ENCODE peak calls at places on chromosome 2, in five cellular contexts. C, I, R, U and P are unnamed samples.

GRCh38 chr2:2846379-2847130 is 515.5 kb upstream of the MYT1L start:
- DNase-seq in C (no peak), I (peak), R (no peak), U (peak), P (no peak)

GRCh38 chr2:85935746-85936208 is 47.0 kb upstream of the ST3GAL5 start:
- DNase-seq in C (no peak), I (no peak), R (peak), U (no peak), P (peak)

GRCh38 chr2:160375802-160376469 is 117.7 kb downstream of the RBMS1 start:
- DNase-seq in C (peak), I (no peak), R (no peak), U (no peak), P (peak)

GRCh38 chr2:149112068-149112467 is 73.6 kb downstream of the LYPD6B start:
- DNase-seq in C (no peak), I (no peak), R (no peak), U (no peak), P (no peak)

GRCh38 chr2:70873541-70873940 is 37.9 kb upstream of the CD207 start:
- DNase-seq in C (no peak), I (no peak), R (no peak), U (no peak), P (no peak)

GRCh38 chr2:168246072-168246482 is 1.3 kb downstream of the STK39 start:
- DNase-seq in C (no peak), I (no peak), R (peak), U (peak), P (no peak)

GRCh38 chr2:58976374-58977055 is 735.4 kb upstream of the FANCL start:
- DNase-seq in C (no peak), I (no peak), R (no peak), U (no peak), P (no peak)

GRCh38 chr2:174969091-174969734 is 36.0 kb downstream of the CHN1 start:
- DNase-seq in C (no peak), I (no peak), R (no peak), U (no peak), P (no peak)

GRCh38 chr2:127678991-127679390 is 3.7 kb upstream of the LIMS2 start:
- DNase-seq in C (no peak), I (no peak), R (peak), U (no peak), P (no peak)

GRCh38 chr2:109736177-109736827 is 57.8 kb upstream of the RGPD5 start:
- DNase-seq in C (peak), I (peak), R (peak), U (peak), P (peak)

GRCh38 chr2:27369471-27370025 is 590 bp downstream of the EIF2B4 start:
- DNase-seq in C (no peak), I (peak), R (peak), U (peak), P (peak)

GRCh38 chr2:1564506-1564905 is 151.2 kb downstream of the TPO start:
- DNase-seq in C (no peak), I (no peak), R (no peak), U (no peak), P (no peak)

GRCh38 chr2:126220336-126220735 is 435.6 kb upstream of the GYPC start:
- DNase-seq in C (no peak), I (no peak), R (no peak), U (no peak), P (peak)

GRCh38 chr2:118223487-118224136 is 135.3 kb downstream of the INSIG2 start:
- DNase-seq in C (peak), I (no peak), R (peak), U (no peak), P (peak)

GRCh38 chr2:234544659-234545611 is 48.1 kb upstream of the ARL4C start:
- DNase-seq in C (peak), I (peak), R (peak), U (peak), P (peak)

GRCh38 chr2:69848186-69848790 is 18.8 kb downstream of the GMCL1 start:
- DNase-seq in C (no peak), I (no peak), R (no peak), U (no peak), P (no peak)

GRCh38 chr2:125041846-125042245 is 1016.8 kb downstream of the CNTNAP5 start:
- DNase-seq in C (no peak), I (no peak), R (no peak), U (no peak), P (no peak)

GRCh38 chr2:237299897-237300296 is 114.1 kb downstream of the COL6A3 start:
- DNase-seq in C (no peak), I (no peak), R (no peak), U (no peak), P (peak)

GRCh38 chr2:205461678-205462665 is 220.3 kb upstream of the NRP2 start:
- DNase-seq in C (no peak), I (no peak), R (no peak), U (no peak), P (no peak)

GRCh38 chr2:168816369-168816768 is 13.9 kb downstream of the NOSTRIN start:
- DNase-seq in C (no peak), I (no peak), R (no peak), U (no peak), P (peak)

GRCh38 chr2:23926750-23927627 is at the start of gene ATAD2B:
- DNase-seq in C (peak), I (peak), R (peak), U (peak), P (peak)

GRCh38 chr2:68743531-68743930 is 8.9 kb downstream of the ARHGAP25 start:
- DNase-seq in C (no peak), I (no peak), R (no peak), U (no peak), P (no peak)

GRCh38 chr2:113117594-113118262 is 9.7 kb upstream of the IL1RN start:
- DNase-seq in C (no peak), I (no peak), R (no peak), U (no peak), P (peak)

GRCh38 chr2:240892361-240892760 is 3.6 kb downstream of the MAB21L4 start:
- DNase-seq in C (no peak), I (no peak), R (no peak), U (no peak), P (no peak)

GRCh38 chr2:63950414-63950813 is 68.8 kb downstream of the VPS54 start:
- DNase-seq in C (no peak), I (no peak), R (no peak), U (no peak), P (no peak)

GRCh38 chr2:54546925-54547324 is 90.8 kb downstream of the SPTBN1 start:
- DNase-seq in C (no peak), I (no peak), R (no peak), U (no peak), P (peak)

GRCh38 chr2:86049529-86049928 is 56.2 kb downstream of the POLR1A start:
- DNase-seq in C (no peak), I (no peak), R (no peak), U (no peak), P (no peak)

GRCh38 chr2:148238561-148238960 is 217.7 kb downstream of the MBD5 start:
- DNase-seq in C (no peak), I (no peak), R (no peak), U (no peak), P (no peak)

GRCh38 chr2:241855245-241855887 is 3.3 kb downstream of the PDCD1 start:
- DNase-seq in C (no peak), I (no peak), R (peak), U (no peak), P (no peak)

GRCh38 chr2:65437392-65438135 is 5.2 kb upstream of the SPRED2 start:
- DNase-seq in C (no peak), I (no peak), R (peak), U (no peak), P (no peak)

GRCh38 chr2:220154243-220154642 is 526.8 kb downstream of the SLC4A3 start:
- DNase-seq in C (no peak), I (no peak), R (no peak), U (no peak), P (no peak)

GRCh38 chr2:15810451-15811150 is 129.7 kb upstream of the MYCN start:
- DNase-seq in C (no peak), I (no peak), R (no peak), U (no peak), P (no peak)

GRCh38 chr2:202023198-202023903 is 10.3 kb upstream of the FZD7 start:
- DNase-seq in C (no peak), I (peak), R (peak), U (peak), P (no peak)